ENCODE peak calls at places on chromosome 4, in seven cellular contexts. O is HCT116, T is lower lobe of right lung, A is cardiac muscle cell, X is heart left ventricle, S is RWPE2, Q is gastrocnemius medialis. U is an unnamed sample.

GRCh38 chr4:187128226-187128625 is 404.6 kb upstream of the FAT1 start:
- DNase-seq in S (peak; percentile 72), O (no peak), X (no peak), T (no peak), Q (no peak), A (no peak), U (no peak)

GRCh38 chr4:110821186-110821585 is 198.3 kb upstream of the PITX2 start:
- DNase-seq in S (no peak), A (no peak), O (no peak), Q (no peak), T (no peak), X (no peak), U (no peak)

GRCh38 chr4:185640809-185641675 is 105.7 kb upstream of the PDLIM3 start:
- DNase-seq in Q (no peak), T (no peak), O (peak; percentile 63), X (no peak), S (no peak), A (peak; percentile 88), U (no peak)

GRCh38 chr4:85280963-85281362 is 194.0 kb upstream of the ARHGAP24 start:
- DNase-seq in A (no peak), X (no peak), S (no peak), Q (no peak), O (no peak), T (no peak), U (no peak)

GRCh38 chr4:3613980-3614730 is 81.9 kb upstream of the LRPAP1 start:
- DNase-seq in O (no peak), T (no peak), Q (no peak), X (no peak), A (peak; percentile 20), S (no peak), U (no peak)

GRCh38 chr4:36815536-36815935 is 429.0 kb upstream of the NWD2 start:
- DNase-seq in Q (no peak), T (no peak), S (no peak), X (no peak), A (no peak), O (no peak), U (no peak)

GRCh38 chr4:154559141-154559841 is 3.5 kb upstream of the FGB start:
- DNase-seq in S (no peak), X (no peak), A (peak; percentile 66), O (peak; percentile 44), Q (no peak), T (no peak), U (no peak)

GRCh38 chr4:26884486-26884988 is 23.9 kb downstream of the STIM2 start:
- DNase-seq in S (no peak), Q (no peak), X (no peak), O (no peak), T (no peak), A (no peak), U (no peak)

GRCh38 chr4:38911257-38911656 is 43.7 kb downstream of the FAM114A1 start:
- DNase-seq in Q (no peak), A (no peak), O (no peak), S (no peak), T (no peak), X (no peak), U (no peak)

GRCh38 chr4:86741841-86742240 is 107.3 kb downstream of the SLC10A6 start:
- DNase-seq in T (no peak), O (no peak), A (no peak), X (no peak), S (no peak), Q (no peak), U (no peak)

GRCh38 chr4:14110407-14110806 is 482.9 kb upstream of the BOD1L1 start:
- DNase-seq in T (no peak), O (no peak), X (no peak), S (no peak), A (peak; percentile 58), Q (no peak), U (no peak)

GRCh38 chr4:88606832-88607231 is 14.6 kb downstream of the HERC3 start:
- DNase-seq in T (no peak), S (no peak), A (no peak), X (no peak), Q (no peak), O (no peak), U (no peak)

GRCh38 chr4:98030059-98030458 is 113.2 kb downstream of the STPG2 start:
- DNase-seq in A (no peak), S (no peak), Q (no peak), T (no peak), O (no peak), X (no peak), U (no peak)

DNA sequence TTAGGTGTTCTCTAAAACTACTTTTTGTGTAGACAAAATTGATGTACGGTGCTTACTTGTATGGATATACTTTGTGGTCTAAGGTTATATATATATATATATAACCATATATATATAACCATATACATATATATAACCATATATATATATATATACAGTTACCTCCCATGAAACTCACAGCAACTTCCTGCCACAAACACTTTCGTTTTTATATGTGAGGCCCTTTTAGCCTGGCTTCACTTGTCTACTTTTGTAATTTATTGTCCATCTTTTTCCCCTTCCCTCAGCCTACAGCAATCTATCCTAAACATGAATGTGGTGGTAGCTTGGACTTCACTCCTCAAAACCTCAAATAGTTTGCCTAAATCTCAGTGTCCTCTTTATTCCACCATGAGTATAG is 72.8 kb upstream of the NPFFR2 start:
- DNase-seq in S (no peak), O (no peak), X (no peak), A (no peak), Q (no peak), T (no peak), U (no peak)
- TF ChIP-seq CTCF in S (no peak), O (no peak), X (no peak), A (no peak), Q (no peak), T (no peak), U (no peak)

GRCh38 chr4:107721436-107722090 is 1.5 kb upstream of the PAPSS1 start:
- DNase-seq in T (no peak), S (no peak), A (no peak), O (no peak), X (no peak), Q (no peak), U (no peak)
- H3K4me3 ChIP-seq in T (peak overlapping the region; percentile 98), S (no peak overlapping the region), A (peak overlapping the region; percentile 52), O (no peak overlapping the region), X (peak overlapping the region; percentile 76), Q (peak overlapping the region; percentile 95), U (peak overlapping the region; percentile 93)

GRCh38 chr4:113960684-113961321 is 18.6 kb downstream of the ARSJ start:
- DNase-seq in Q (no peak), A (no peak), T (no peak), O (no peak), S (no peak), X (no peak), U (no peak)

GRCh38 chr4:113962719-113963274 is 16.6 kb downstream of the ARSJ start:
- DNase-seq in O (no peak), X (no peak), T (no peak), Q (no peak), A (no peak), S (no peak), U (no peak)

GRCh38 chr4:113958766-113959540 is 20.5 kb downstream of the ARSJ start:
- DNase-seq in S (no peak), O (peak; percentile 90), T (no peak), Q (no peak), X (no peak), A (peak; percentile 90), U (no peak)

GRCh38 chr4:113957961-113958360 is 21.5 kb downstream of the ARSJ start:
- DNase-seq in X (no peak), T (no peak), S (no peak), O (no peak), A (no peak), Q (no peak), U (no peak)

DNA sequence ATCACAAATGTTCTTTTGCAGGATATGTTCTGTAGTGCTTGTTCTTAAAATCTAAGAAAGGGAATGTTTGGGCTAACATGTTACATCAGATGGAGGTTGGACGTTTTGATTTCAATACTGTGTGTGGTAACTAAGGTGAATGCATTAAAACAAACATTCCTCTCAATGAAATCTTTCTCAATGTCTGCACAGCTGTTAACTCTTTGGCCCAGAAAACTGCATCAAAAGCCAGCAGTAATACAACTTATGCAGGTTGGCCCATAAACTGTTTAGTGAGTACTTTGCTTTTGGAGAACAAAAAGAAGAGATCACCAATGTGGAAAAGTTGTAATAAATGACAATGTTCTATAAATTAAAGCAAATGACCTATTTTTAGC is 18.1 kb downstream of the ARSJ start:
- DNase-seq in T (no peak), O (no peak), X (no peak), Q (no peak), S (no peak), A (peak; percentile 85), U (no peak)
- H3K4me1 ChIP-seq in T (no peaks in the 10 kb centered on the region), O (peaks cover 27% of the 10 kb centered on the region), X (peaks cover 7% of the 10 kb centered on the region), Q (no peaks in the 10 kb centered on the region), S (peaks cover 47% of the 10 kb centered on the region), A (no peaks in the 10 kb centered on the region), U (no peaks in the 10 kb centered on the region)

DNA sequence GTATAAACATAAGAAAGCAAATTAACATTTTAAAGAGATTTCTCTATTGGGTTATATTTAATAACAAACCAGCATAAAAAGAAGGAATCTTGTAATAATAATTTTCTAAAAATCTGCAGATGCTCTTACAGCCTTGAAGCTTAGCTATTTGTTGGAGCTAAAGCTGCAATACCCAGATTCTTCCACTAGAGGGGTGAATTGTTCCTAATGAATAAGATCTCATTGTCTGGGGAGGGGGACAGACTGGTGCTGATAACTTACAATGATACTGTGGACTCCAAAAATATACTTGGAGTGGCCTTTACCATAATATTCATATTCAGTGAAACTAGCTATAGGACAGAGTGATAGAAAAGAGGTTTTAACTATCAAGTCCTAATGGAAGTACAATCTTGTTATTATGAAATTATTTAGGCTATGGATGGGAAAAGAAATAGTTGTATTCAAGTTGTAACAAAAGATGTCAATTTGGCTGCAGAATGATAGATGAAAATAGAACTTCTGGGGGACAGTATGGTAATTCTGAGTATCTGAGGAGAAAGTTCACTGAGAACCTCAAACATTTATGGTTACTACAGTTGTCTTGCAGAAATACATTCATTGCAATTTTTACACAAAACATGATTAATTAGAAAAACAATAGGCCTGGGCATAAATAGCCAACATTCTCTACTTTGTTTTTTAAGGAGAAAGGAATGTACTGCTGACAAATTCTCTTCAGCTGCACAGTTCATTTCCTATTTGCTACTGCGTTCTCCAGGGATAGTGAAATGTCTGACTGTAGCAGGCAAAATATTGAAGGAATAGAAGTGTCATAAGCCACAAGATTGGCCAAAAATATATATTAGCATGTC is 443.3 kb downstream of the GBA3 start:
- DNase-seq in X (no peak), A (peak; percentile 60), T (no peak), S (no peak), O (peak; percentile 12), Q (no peak), U (no peak)
- TF ChIP-seq CTCF in X (peak; percentile 78), A (peak; percentile 78), T (peak; percentile 73), S (peak; percentile 81), O (no peak), Q (peak; percentile 48), U (peak; percentile 56)